ENCODE peak calls at places on chromosomes 4 and X, in five cellular contexts. Z is retinal pigment epithelial cell, H is HL-60, A is PC-3, L is cardiac muscle cell. M is an unnamed sample.
A peak's percentile ranks its signal among the peaks of the same experiment; 100 is the strongest.

GRCh38 chrX:153778684-153779101 is 2.1 kb upstream of the SRPK3 start:
- DNase-seq in Z (no peak), H (no peak), A (no peak), L (no peak), M (no peak)

GRCh38 chr4:7880681-7881080 is 59.0 kb downstream of the AFAP1 start:
- DNase-seq in Z (no peak), H (no peak), A (no peak), L (no peak), M (no peak)

GRCh38 chrX:143461616-143462015 is 55.7 kb downstream of the SPANXN3 start:
- DNase-seq in Z (no peak), H (no peak), A (no peak), L (no peak), M (no peak)

GRCh38 chr4:96983830-96984229 is 1143.9 kb downstream of the PDHA2 start:
- DNase-seq in Z (no peak), H (no peak), A (no peak), L (no peak), M (no peak)

GRCh38 chr4:25162566-25162965 is 2.3 kb upstream of the SEPSECS start:
- DNase-seq in Z (no peak), H (no peak), A (peak; percentile 52), L (no peak), M (no peak)

GRCh38 chrX:49204709-49205108 is 4.7 kb upstream of the SYP start:
- DNase-seq in Z (no peak), H (no peak), A (no peak), L (no peak), M (no peak)

GRCh38 chrX:154369453-154370299 is 4.8 kb downstream of the FLNA start:
- DNase-seq in Z (peak; percentile 89), H (peak; percentile 80), A (peak; percentile 92), L (peak; percentile 84), M (no peak)

GRCh38 chr4:704198-704891 is 1.3 kb upstream of the PCGF3 start:
- DNase-seq in Z (no peak), H (no peak), A (no peak), L (no peak), M (no peak)

GRCh38 chrX:15881498-15881897 is 26.9 kb upstream of the AP1S2 start:
- DNase-seq in Z (no peak), H (no peak), A (no peak), L (no peak), M (no peak)

GRCh38 chr4:119932277-119932676 is 134.4 kb downstream of the MAD2L1 start:
- DNase-seq in Z (no peak), H (no peak), A (no peak), L (no peak), M (no peak)

GRCh38 chr4:153507679-153508073 is 41.5 kb downstream of the TMEM131L start:
- DNase-seq in Z (no peak), H (no peak), A (peak; percentile 42), L (no peak), M (no peak)

GRCh38 chr4:157886650-157887049 is 286.2 kb downstream of the GASK1B start:
- DNase-seq in Z (no peak), H (no peak), A (no peak), L (no peak), M (no peak)

GRCh38 chr4:38075370-38076152 is 115.4 kb downstream of the PTTG2 start:
- DNase-seq in Z (no peak), H (peak; percentile 91), A (no peak), L (no peak), M (no peak)

GRCh38 chr4:188433916-188434315 is 294.7 kb downstream of the TRIML1 start:
- DNase-seq in Z (no peak), H (no peak), A (no peak), L (no peak), M (no peak)

GRCh38 chr4:23235613-23236390 is 543.1 kb downstream of the GBA3 start:
- DNase-seq in Z (no peak), H (no peak), A (no peak), L (peak; percentile 42), M (no peak)

GRCh38 chr4:67584496-67584895 is 26.0 kb downstream of the STAP1 start:
- DNase-seq in Z (no peak), H (no peak), A (no peak), L (no peak), M (no peak)

GRCh38 chrX:119734897-119735339 is 23.5 kb upstream of the SOWAHD start:
- DNase-seq in Z (no peak), H (peak; percentile 90), A (no peak), L (no peak), M (no peak)

GRCh38 chrX:45596190-45596808 is 395.6 kb upstream of the DIPK2B start:
- DNase-seq in Z (no peak), H (no peak), A (no peak), L (no peak), M (no peak)

GRCh38 chr4:94159790-94160189 is 47.9 kb upstream of the SMARCAD1 start:
- DNase-seq in Z (no peak), H (no peak), A (no peak), L (no peak), M (no peak)

GRCh38 chr4:74545488-74545887 is 100.6 kb downstream of the AREG start:
- DNase-seq in Z (no peak), H (no peak), A (peak; percentile 27), L (no peak), M (no peak)

GRCh38 chr4:186782302-186782701 is 58.6 kb upstream of the FAT1 start:
- DNase-seq in Z (no peak), H (no peak), A (no peak), L (no peak), M (no peak)

GRCh38 chr4:18012807-18013462 is 8.6 kb downstream of the LCORL start:
- DNase-seq in Z (no peak), H (no peak), A (no peak), L (no peak), M (no peak)

GRCh38 chrX:141787655-141788054 is 50.5 kb upstream of the MAGEC3 start:
- DNase-seq in Z (no peak), H (no peak), A (no peak), L (no peak), M (no peak)

GRCh38 chr4:155972098-155972497 is 18.4 kb upstream of the CTSO start:
- DNase-seq in Z (no peak), H (no peak), A (peak; percentile 64), L (peak; percentile 17), M (no peak)

GRCh38 chrX:73400136-73400748 is 46.6 kb upstream of the CDX4 start:
- DNase-seq in Z (no peak), H (no peak), A (peak; percentile 4), L (no peak), M (no peak)
- TF ChIP-seq CTCF in Z (no peak), H (no peak), A (peak; percentile 38), L (no peak), M (no peak)

GRCh38 chr4:87304659-87305277 is 17.9 kb downstream of the HSD17B13 start:
- DNase-seq in Z (no peak), H (no peak), A (peak; percentile 73), L (no peak), M (no peak)
- H3K4me3 ChIP-seq in Z (no peak overlapping the region), H (no peak overlapping the region), A (peak overlapping the region; percentile 78), L (no peak overlapping the region), M (no peak overlapping the region)

GRCh38 chr4:10013722-10014121 is 7.6 kb downstream of the SLC2A9 start:
- DNase-seq in Z (no peak), H (peak; percentile 60), A (peak; percentile 64), L (peak; percentile 73), M (no peak)
- TF ChIP-seq CTCF in Z (peak; percentile 71), H (peak; percentile 33), A (peak; percentile 61), L (peak; percentile 53), M (peak; percentile 79)

GRCh38 chr4:2060578-2061207 is 1.6 kb downstream of the NAT8L start:
- DNase-seq in Z (no peak), H (no peak), A (no peak), L (peak; percentile 14), M (no peak)

GRCh38 chr4:2059726-2060577 is 825 bp downstream of the NAT8L start:
- DNase-seq in Z (no peak), H (no peak), A (no peak), L (peak; percentile 57), M (no peak)

GRCh38 chr4:2058264-2059033 is 678 bp upstream of the NAT8L start:
- DNase-seq in Z (no peak), H (no peak), A (no peak), L (peak; percentile 75), M (no peak)

GRCh38 chr4:2057382-2058065 is 1.6 kb upstream of the NAT8L start:
- DNase-seq in Z (no peak), H (no peak), A (no peak), L (no peak), M (no peak)

GRCh38 chr4:2059034-2059725 is at the start of gene NAT8L:
- DNase-seq in Z (no peak), H (peak; percentile 46), A (peak; percentile 11), L (peak; percentile 83), M (no peak)
- H3K4me3 ChIP-seq in Z (peak within 1 kb of the TSS; percentile 53), H (peak within 1 kb of the TSS; percentile 39), A (peak within 1 kb of the TSS; percentile 43), L (peak within 1 kb of the TSS; percentile 75), M (no peak within 1 kb of the TSS)

GRCh38 chr4:4901877-4902276 is 42.4 kb downstream of the MSX1 start:
- DNase-seq in Z (no peak), H (no peak), A (no peak), L (no peak), M (no peak)

DNA sequence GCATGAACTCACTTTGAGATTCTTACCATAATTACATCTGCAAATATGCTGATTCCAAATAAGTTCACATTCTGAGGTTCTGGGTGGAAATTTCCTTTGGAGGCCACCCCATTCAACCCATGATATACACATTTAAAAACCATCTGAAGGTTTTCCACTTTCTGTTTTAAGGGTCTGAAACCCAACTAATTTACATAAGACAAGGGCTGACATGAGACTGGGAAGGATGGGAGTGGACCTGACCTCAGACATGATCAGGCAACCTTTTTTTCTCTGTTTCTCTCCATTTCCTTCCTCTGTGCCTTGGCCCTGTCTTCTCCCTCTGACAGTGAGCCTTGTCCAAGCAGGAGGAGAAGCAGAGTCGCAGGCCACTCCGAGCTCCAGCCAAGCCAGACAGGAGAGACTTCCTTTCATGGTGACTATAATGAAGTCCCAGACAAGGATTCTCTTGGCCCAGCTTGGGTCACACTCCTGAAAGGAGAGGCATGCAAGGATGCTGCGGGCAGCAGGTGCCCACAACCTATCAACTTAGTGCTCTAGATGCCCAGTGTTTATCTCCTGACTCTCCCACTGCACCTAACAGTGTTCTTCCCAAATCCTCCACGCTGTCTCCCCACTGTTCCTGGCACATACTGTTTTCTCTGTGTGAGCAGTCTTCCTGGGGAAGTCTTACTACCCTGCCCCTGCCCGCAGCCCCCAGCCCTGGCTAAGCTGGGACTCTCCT is 39.9 kb downstream of the MSX1 start:
- DNase-seq in Z (no peak), H (no peak), A (no peak), L (no peak), M (no peak)
- TF ChIP-seq CTCF in Z (no peak), H (no peak), A (no peak), L (no peak), M (no peak)